ENCODE peak calls at places on chromosomes 13 and 19, in nine cellular contexts. One of them, this sample, is unnamed.

GRCh38 chr19:13909430-13909829 is 3.4 kb downstream of the CC2D1A start:
- DNase-seq in activated T-helper 1 cell treated with anti-CD3 and anti-CD28 coated beads, Interleukin-12 subunit alpha, Interleukin-12 subunit beta, Interleukin-2, Interleukin-4 antibody, amounts not matched to agents 30 ng/mL and 10 ng/mL and 1 ng/mL, durations not matched to agents 14 hours and 24 hours and 36 hours: no peak
- DNase-seq in epithelial cell of esophagus: no peak
- DNase-seq in T-helper 9 cell: no peak
- DNase-seq in activated naive CD4-positive, alpha-beta T cell treated with anti-CD3 and anti-CD28 coated beads for 36 hours: no peak
- DNase-seq in NCI-H1930: no peak
- DNase-seq in astrocyte: no peak
- DNase-seq in tibial nerve: no peak
- DNase-seq in adrenal gland: no peak
- DNase-seq in this sample: no peak

GRCh38 chr19:51020988-51021651 is 1.6 kb upstream of the KLK10 start:
- DNase-seq in activated T-helper 1 cell treated with anti-CD3 and anti-CD28 coated beads, Interleukin-12 subunit alpha, Interleukin-12 subunit beta, Interleukin-2, Interleukin-4 antibody, amounts not matched to agents 30 ng/mL and 10 ng/mL and 1 ng/mL, durations not matched to agents 14 hours and 24 hours and 36 hours: no peak
- DNase-seq in epithelial cell of esophagus: peak
- DNase-seq in T-helper 9 cell: no peak
- DNase-seq in activated naive CD4-positive, alpha-beta T cell treated with anti-CD3 and anti-CD28 coated beads for 36 hours: peak
- DNase-seq in NCI-H1930: peak
- DNase-seq in astrocyte: peak
- DNase-seq in tibial nerve: peak
- DNase-seq in adrenal gland: no peak
- DNase-seq in this sample: no peak

GRCh38 chr19:49983645-49984229 is 22.8 kb upstream of the SIGLEC11 start:
- DNase-seq in activated T-helper 1 cell treated with anti-CD3 and anti-CD28 coated beads, Interleukin-12 subunit alpha, Interleukin-12 subunit beta, Interleukin-2, Interleukin-4 antibody, amounts not matched to agents 30 ng/mL and 10 ng/mL and 1 ng/mL, durations not matched to agents 14 hours and 24 hours and 36 hours: peak
- DNase-seq in epithelial cell of esophagus: peak
- DNase-seq in T-helper 9 cell: peak
- DNase-seq in activated naive CD4-positive, alpha-beta T cell treated with anti-CD3 and anti-CD28 coated beads for 36 hours: peak
- DNase-seq in NCI-H1930: peak
- DNase-seq in astrocyte: no peak
- DNase-seq in tibial nerve: peak
- DNase-seq in adrenal gland: peak
- DNase-seq in this sample: peak

GRCh38 chr19:19306191-19306590 is 14.1 kb downstream of the SUGP1 start:
- DNase-seq in activated T-helper 1 cell treated with anti-CD3 and anti-CD28 coated beads, Interleukin-12 subunit alpha, Interleukin-12 subunit beta, Interleukin-2, Interleukin-4 antibody, amounts not matched to agents 30 ng/mL and 10 ng/mL and 1 ng/mL, durations not matched to agents 14 hours and 24 hours and 36 hours: no peak
- DNase-seq in epithelial cell of esophagus: no peak
- DNase-seq in T-helper 9 cell: no peak
- DNase-seq in activated naive CD4-positive, alpha-beta T cell treated with anti-CD3 and anti-CD28 coated beads for 36 hours: no peak
- DNase-seq in NCI-H1930: no peak
- DNase-seq in astrocyte: no peak
- DNase-seq in tibial nerve: no peak
- DNase-seq in adrenal gland: no peak
- DNase-seq in this sample: no peak

GRCh38 chr13:100544866-100545683 is 43.5 kb downstream of the GGACT start:
- DNase-seq in activated T-helper 1 cell treated with anti-CD3 and anti-CD28 coated beads, Interleukin-12 subunit alpha, Interleukin-12 subunit beta, Interleukin-2, Interleukin-4 antibody, amounts not matched to agents 30 ng/mL and 10 ng/mL and 1 ng/mL, durations not matched to agents 14 hours and 24 hours and 36 hours: no peak
- DNase-seq in epithelial cell of esophagus: peak
- DNase-seq in T-helper 9 cell: no peak
- DNase-seq in activated naive CD4-positive, alpha-beta T cell treated with anti-CD3 and anti-CD28 coated beads for 36 hours: no peak
- DNase-seq in NCI-H1930: no peak
- DNase-seq in astrocyte: no peak
- DNase-seq in tibial nerve: no peak
- DNase-seq in adrenal gland: no peak
- DNase-seq in this sample: no peak

GRCh38 chr19:7109678-7110289 is 40.3 kb downstream of the ZNF557 start:
- DNase-seq in activated T-helper 1 cell treated with anti-CD3 and anti-CD28 coated beads, Interleukin-12 subunit alpha, Interleukin-12 subunit beta, Interleukin-2, Interleukin-4 antibody, amounts not matched to agents 30 ng/mL and 10 ng/mL and 1 ng/mL, durations not matched to agents 14 hours and 24 hours and 36 hours: no peak
- DNase-seq in epithelial cell of esophagus: no peak
- DNase-seq in T-helper 9 cell: no peak
- DNase-seq in activated naive CD4-positive, alpha-beta T cell treated with anti-CD3 and anti-CD28 coated beads for 36 hours: no peak
- DNase-seq in NCI-H1930: no peak
- DNase-seq in astrocyte: no peak
- DNase-seq in tibial nerve: no peak
- DNase-seq in adrenal gland: no peak
- DNase-seq in this sample: no peak

GRCh38 chr19:11239377-11240000 is at the start of gene ANGPTL8:
- DNase-seq in activated T-helper 1 cell treated with anti-CD3 and anti-CD28 coated beads, Interleukin-12 subunit alpha, Interleukin-12 subunit beta, Interleukin-2, Interleukin-4 antibody, amounts not matched to agents 30 ng/mL and 10 ng/mL and 1 ng/mL, durations not matched to agents 14 hours and 24 hours and 36 hours: no peak
- DNase-seq in epithelial cell of esophagus: no peak
- DNase-seq in T-helper 9 cell: no peak
- DNase-seq in activated naive CD4-positive, alpha-beta T cell treated with anti-CD3 and anti-CD28 coated beads for 36 hours: no peak
- DNase-seq in NCI-H1930: no peak
- DNase-seq in astrocyte: no peak
- DNase-seq in tibial nerve: no peak
- DNase-seq in adrenal gland: no peak
- DNase-seq in this sample: no peak

GRCh38 chr13:49454388-49455015 is 10.4 kb downstream of the SETDB2 start:
- DNase-seq in activated T-helper 1 cell treated with anti-CD3 and anti-CD28 coated beads, Interleukin-12 subunit alpha, Interleukin-12 subunit beta, Interleukin-2, Interleukin-4 antibody, amounts not matched to agents 30 ng/mL and 10 ng/mL and 1 ng/mL, durations not matched to agents 14 hours and 24 hours and 36 hours: no peak
- DNase-seq in epithelial cell of esophagus: no peak
- DNase-seq in T-helper 9 cell: no peak
- DNase-seq in activated naive CD4-positive, alpha-beta T cell treated with anti-CD3 and anti-CD28 coated beads for 36 hours: no peak
- DNase-seq in NCI-H1930: no peak
- DNase-seq in astrocyte: peak
- DNase-seq in tibial nerve: no peak
- DNase-seq in adrenal gland: no peak
- DNase-seq in this sample: no peak

This sample was measured in effector CD4-positive, alpha-beta T cell.